ENCODE peak calls at places on chromosome 15, in four cellular contexts. One of them, this sample, is unnamed.

GRCh38 chr15:70710714-70711113 is 52.6 kb downstream of the UACA start:
- DNase-seq in astrocyte: no peak
- DNase-seq in fibroblast of lung: no peak
- DNase-seq in epithelial cell of esophagus: no peak
- DNase-seq in this sample: no peak

GRCh38 chr15:69648775-69649735 is 196.4 kb downstream of the RPLP1 start:
- DNase-seq in astrocyte: no peak
- DNase-seq in fibroblast of lung: no peak
- DNase-seq in epithelial cell of esophagus: peak; percentile 47
- DNase-seq in this sample: no peak

GRCh38 chr15:55588070-55588817 is at the start of gene PYGO1:
- DNase-seq in astrocyte: peak; percentile 59
- DNase-seq in fibroblast of lung: peak; percentile 74
- DNase-seq in epithelial cell of esophagus: peak; percentile 44
- DNase-seq in this sample: no peak

GRCh38 chr15:58556028-58556361 is 124.2 kb downstream of the LIPC start:
- DNase-seq in astrocyte: no peak
- DNase-seq in fibroblast of lung: no peak
- DNase-seq in epithelial cell of esophagus: no peak
- DNase-seq in this sample: no peak

GRCh38 chr15:63939531-63940130 is 105.9 kb upstream of the HERC1 start:
- DNase-seq in astrocyte: peak; percentile 72
- DNase-seq in fibroblast of lung: peak; percentile 81
- DNase-seq in epithelial cell of esophagus: no peak
- DNase-seq in this sample: peak; percentile 71

GRCh38 chr15:33476076-33476475 is 165.3 kb downstream of the RYR3 start:
- DNase-seq in astrocyte: no peak
- DNase-seq in fibroblast of lung: no peak
- DNase-seq in epithelial cell of esophagus: peak; percentile 67
- DNase-seq in this sample: no peak

GRCh38 chr15:88605507-88606436 is 15.4 kb upstream of the AEN start:
- DNase-seq in astrocyte: no peak
- DNase-seq in fibroblast of lung: peak; percentile 37
- DNase-seq in epithelial cell of esophagus: peak; percentile 52
- DNase-seq in this sample: no peak

GRCh38 chr15:30923429-30923828 is 19.7 kb downstream of the FAN1 start:
- DNase-seq in astrocyte: no peak
- DNase-seq in fibroblast of lung: no peak
- DNase-seq in epithelial cell of esophagus: no peak
- DNase-seq in this sample: no peak

GRCh38 chr15:89199734-89200133 is 21.6 kb downstream of the RLBP1 start:
- DNase-seq in astrocyte: no peak
- DNase-seq in fibroblast of lung: no peak
- DNase-seq in epithelial cell of esophagus: no peak
- DNase-seq in this sample: no peak

GRCh38 chr15:27638950-27639349 is 460.2 kb downstream of the OCA2 start:
- DNase-seq in astrocyte: no peak
- DNase-seq in fibroblast of lung: no peak
- DNase-seq in epithelial cell of esophagus: no peak
- DNase-seq in this sample: no peak

GRCh38 chr15:85415779-85416178 is 35.4 kb downstream of the AKAP13 start:
- DNase-seq in astrocyte: no peak
- DNase-seq in fibroblast of lung: no peak
- DNase-seq in epithelial cell of esophagus: no peak
- DNase-seq in this sample: no peak

GRCh38 chr15:58472821-58473581 is 41.2 kb downstream of the LIPC start:
- DNase-seq in astrocyte: peak; percentile 48
- DNase-seq in fibroblast of lung: peak; percentile 53
- DNase-seq in epithelial cell of esophagus: peak; percentile 83
- DNase-seq in this sample: no peak

GRCh38 chr15:92747047-92747446 is 91.5 kb upstream of the FAM174B start:
- DNase-seq in astrocyte: no peak
- DNase-seq in fibroblast of lung: no peak
- DNase-seq in epithelial cell of esophagus: no peak
- DNase-seq in this sample: no peak

GRCh38 chr15:28022181-28022580 is 76.9 kb downstream of the OCA2 start:
- DNase-seq in astrocyte: no peak
- DNase-seq in fibroblast of lung: no peak
- DNase-seq in epithelial cell of esophagus: no peak
- DNase-seq in this sample: no peak

GRCh38 chr15:61038387-61038786 is 190.7 kb downstream of the RORA start:
- DNase-seq in astrocyte: no peak
- DNase-seq in fibroblast of lung: no peak
- DNase-seq in epithelial cell of esophagus: peak; percentile 26
- DNase-seq in this sample: no peak

GRCh38 chr15:57684491-57685184 is 21.9 kb upstream of the POLR2M start:
- DNase-seq in astrocyte: no peak
- DNase-seq in fibroblast of lung: no peak
- DNase-seq in epithelial cell of esophagus: no peak
- DNase-seq in this sample: no peak

GRCh38 chr15:84741151-84741550 is 7.2 kb upstream of the ZNF592 start:
- DNase-seq in astrocyte: no peak
- DNase-seq in fibroblast of lung: no peak
- DNase-seq in epithelial cell of esophagus: no peak
- DNase-seq in this sample: no peak

GRCh38 chr15:22884344-22884743 is 45.9 kb downstream of the NIPA2 start:
- DNase-seq in astrocyte: no peak
- DNase-seq in fibroblast of lung: no peak
- DNase-seq in epithelial cell of esophagus: no peak
- DNase-seq in this sample: no peak

GRCh38 chr15:94293411-94294402 is 62.3 kb downstream of the MCTP2 start:
- DNase-seq in astrocyte: peak; percentile 37
- DNase-seq in fibroblast of lung: peak; percentile 36
- DNase-seq in epithelial cell of esophagus: no peak
- DNase-seq in this sample: no peak

GRCh38 chr15:68103603-68104002 is 49.5 kb downstream of the PIAS1 start:
- DNase-seq in astrocyte: no peak
- DNase-seq in fibroblast of lung: no peak
- DNase-seq in epithelial cell of esophagus: no peak
- DNase-seq in this sample: no peak

GRCh38 chr15:23859008-23859407 is 171.9 kb upstream of the NDN start:
- DNase-seq in astrocyte: no peak
- DNase-seq in fibroblast of lung: no peak
- DNase-seq in epithelial cell of esophagus: no peak
- DNase-seq in this sample: no peak

GRCh38 chr15:20341901-20342605 is 199.5 kb downstream of the GOLGA6L6 start:
- DNase-seq in astrocyte: no peak
- DNase-seq in fibroblast of lung: no peak
- DNase-seq in epithelial cell of esophagus: peak; percentile 41
- DNase-seq in this sample: no peak

GRCh38 chr15:90705212-90705611 is 11.9 kb upstream of the BLM start:
- DNase-seq in astrocyte: no peak
- DNase-seq in fibroblast of lung: no peak
- DNase-seq in epithelial cell of esophagus: no peak
- DNase-seq in this sample: no peak

GRCh38 chr15:58282060-58282708 is 144.0 kb downstream of the AQP9 start:
- DNase-seq in astrocyte: no peak
- DNase-seq in fibroblast of lung: no peak
- DNase-seq in epithelial cell of esophagus: no peak
- DNase-seq in this sample: no peak

GRCh38 chr15:49239105-49239504 is 69.1 kb downstream of the GALK2 start:
- DNase-seq in astrocyte: no peak
- DNase-seq in fibroblast of lung: peak; percentile 45
- DNase-seq in epithelial cell of esophagus: no peak
- DNase-seq in this sample: no peak

GRCh38 chr15:49865925-49866757 is 245.3 kb downstream of the DTWD1 start:
- DNase-seq in astrocyte: no peak
- DNase-seq in fibroblast of lung: no peak
- DNase-seq in epithelial cell of esophagus: peak; percentile 91
- DNase-seq in this sample: no peak

GRCh38 chr15:31360158-31360561 is 33.5 kb downstream of the KLF13 start:
- DNase-seq in astrocyte: no peak
- DNase-seq in fibroblast of lung: no peak
- DNase-seq in epithelial cell of esophagus: no peak
- DNase-seq in this sample: no peak

GRCh38 chr15:49115062-49115461 is 40.3 kb downstream of the COPS2 start:
- DNase-seq in astrocyte: no peak
- DNase-seq in fibroblast of lung: no peak
- DNase-seq in epithelial cell of esophagus: no peak
- DNase-seq in this sample: no peak

GRCh38 chr15:22933641-22934061 is 46.5 kb downstream of the CYFIP1 start:
- DNase-seq in astrocyte: peak; percentile 46
- DNase-seq in fibroblast of lung: peak; percentile 52
- DNase-seq in epithelial cell of esophagus: peak; percentile 52
- DNase-seq in this sample: no peak

GRCh38 chr15:34905047-34905446 is 64.5 kb downstream of the AQR start:
- DNase-seq in astrocyte: no peak
- DNase-seq in fibroblast of lung: no peak
- DNase-seq in epithelial cell of esophagus: no peak
- DNase-seq in this sample: no peak

GRCh38 chr15:44706946-44707636 is 4.0 kb downstream of the PATL2 start:
- DNase-seq in astrocyte: no peak
- DNase-seq in fibroblast of lung: no peak
- DNase-seq in epithelial cell of esophagus: peak; percentile 86
- DNase-seq in this sample: no peak

GRCh38 chr15:63041402-63041977 is 1.1 kb upstream of the TPM1 start:
- DNase-seq in astrocyte: no peak
- DNase-seq in fibroblast of lung: no peak
- DNase-seq in epithelial cell of esophagus: no peak
- DNase-seq in this sample: no peak

GRCh38 chr15:74302821-74303359 is 64.6 kb downstream of the CYP11A1 start:
- DNase-seq in astrocyte: no peak
- DNase-seq in fibroblast of lung: no peak
- DNase-seq in epithelial cell of esophagus: peak; percentile 48
- DNase-seq in this sample: no peak
- H3K4me3 ChIP-seq in astrocyte: no peak overlapping the region
- H3K4me3 ChIP-seq in fibroblast of lung: no peak overlapping the region
- H3K4me3 ChIP-seq in epithelial cell of esophagus: no peak overlapping the region
- H3K4me3 ChIP-seq in this sample: no peak overlapping the region

GRCh38 chr15:78937132-78937739 is 7.6 kb downstream of the CTSH start:
- DNase-seq in astrocyte: no peak
- DNase-seq in fibroblast of lung: no peak
- DNase-seq in epithelial cell of esophagus: no peak
- DNase-seq in this sample: no peak
- TF ChIP-seq CTCF in astrocyte: no peak
- TF ChIP-seq CTCF in fibroblast of lung: no peak
- TF ChIP-seq CTCF in epithelial cell of esophagus: no peak
- TF ChIP-seq CTCF in this sample: no peak

GRCh38 chr15:95326689-95327525 is 1003.6 kb upstream of the NR2F2 start:
- DNase-seq in astrocyte: no peak
- DNase-seq in fibroblast of lung: no peak
- DNase-seq in epithelial cell of esophagus: peak; percentile 15
- DNase-seq in this sample: no peak

GRCh38 chr15:95323798-95324197 is 1006.7 kb upstream of the NR2F2 start:
- DNase-seq in astrocyte: no peak
- DNase-seq in fibroblast of lung: no peak
- DNase-seq in epithelial cell of esophagus: peak; percentile 26
- DNase-seq in this sample: no peak

GRCh38 chr15:95327661-95328060 is 1002.8 kb upstream of the NR2F2 start:
- DNase-seq in astrocyte: no peak
- DNase-seq in fibroblast of lung: no peak
- DNase-seq in epithelial cell of esophagus: no peak
- DNase-seq in this sample: no peak

GRCh38 chr15:95324596-95325135 is 1005.8 kb upstream of the NR2F2 start:
- DNase-seq in astrocyte: no peak
- DNase-seq in fibroblast of lung: no peak
- DNase-seq in epithelial cell of esophagus: no peak
- DNase-seq in this sample: no peak

GRCh38 chr15:95325763-95326688 is 1004.5 kb upstream of the NR2F2 start:
- DNase-seq in astrocyte: peak; percentile 17
- DNase-seq in fibroblast of lung: peak; percentile 25
- DNase-seq in epithelial cell of esophagus: no peak
- DNase-seq in this sample: no peak
- H3K4me3 ChIP-seq in astrocyte: peak overlapping the region; percentile 65
- H3K4me3 ChIP-seq in fibroblast of lung: no peak overlapping the region
- H3K4me3 ChIP-seq in epithelial cell of esophagus: peak overlapping the region; percentile 10
- H3K4me3 ChIP-seq in this sample: peak overlapping the region; percentile 32

DNA sequence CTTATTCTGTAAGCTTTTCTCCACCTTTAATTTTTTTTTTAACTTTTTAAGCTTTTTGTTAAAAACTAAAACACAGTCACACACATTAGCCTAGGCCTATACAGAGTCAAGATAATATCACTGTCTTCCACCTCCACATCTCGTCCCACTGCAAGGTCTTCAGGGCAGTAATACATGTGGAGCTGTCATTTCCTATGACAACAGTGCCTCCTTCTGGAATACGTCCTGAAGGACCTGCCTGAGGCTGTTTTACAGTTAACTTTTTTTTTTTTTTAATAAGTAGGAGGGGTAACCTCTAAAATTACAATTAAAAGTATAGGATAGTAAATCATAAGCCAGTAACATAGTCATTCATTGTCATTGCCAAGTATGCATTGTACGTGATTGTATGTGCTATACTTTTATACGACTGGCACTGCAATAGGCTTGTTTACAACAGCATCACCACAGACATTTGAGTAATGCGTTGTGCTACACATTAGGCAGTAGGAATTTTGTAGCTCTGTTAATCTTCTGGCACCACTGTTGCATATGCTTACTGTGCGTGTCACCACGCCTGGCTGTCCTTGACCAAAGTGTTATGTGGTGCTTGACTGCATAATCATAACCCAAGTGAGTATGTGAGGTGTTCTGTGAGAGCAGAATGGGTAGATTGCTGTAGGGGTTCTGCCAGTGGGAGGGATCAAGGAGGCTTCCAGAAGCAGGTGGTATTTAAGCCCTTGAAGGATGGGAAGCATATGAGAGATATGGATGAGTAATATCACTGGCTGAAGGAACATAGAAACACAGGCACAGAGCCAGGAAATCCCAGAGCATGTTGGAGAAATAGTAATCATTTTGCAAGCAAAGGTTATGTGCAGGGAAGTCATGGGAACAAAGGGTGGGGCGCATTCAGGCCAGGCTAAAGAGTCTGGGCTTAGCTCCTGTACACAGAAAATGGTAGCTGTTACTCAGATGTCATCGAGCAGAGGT is 18.3 kb downstream of the FBXO22 start:
- DNase-seq in astrocyte: peak; percentile 51
- DNase-seq in fibroblast of lung: peak; percentile 60
- DNase-seq in epithelial cell of esophagus: peak; percentile 90
- DNase-seq in this sample: no peak
- TF ChIP-seq CTCF in astrocyte: peak; percentile 28
- TF ChIP-seq CTCF in fibroblast of lung: peak; percentile 28
- TF ChIP-seq CTCF in epithelial cell of esophagus: peak; percentile 30
- TF ChIP-seq CTCF in this sample: peak; percentile 35

GRCh38 chr15:83652606-83653204 is 1.2 kb upstream of the ADAMTSL3 start:
- DNase-seq in astrocyte: no peak
- DNase-seq in fibroblast of lung: no peak
- DNase-seq in epithelial cell of esophagus: no peak
- DNase-seq in this sample: no peak
- H3K4me3 ChIP-seq in astrocyte: no peak overlapping the region
- H3K4me3 ChIP-seq in fibroblast of lung: no peak overlapping the region
- H3K4me3 ChIP-seq in epithelial cell of esophagus: no peak overlapping the region
- H3K4me3 ChIP-seq in this sample: no peak overlapping the region

DNA sequence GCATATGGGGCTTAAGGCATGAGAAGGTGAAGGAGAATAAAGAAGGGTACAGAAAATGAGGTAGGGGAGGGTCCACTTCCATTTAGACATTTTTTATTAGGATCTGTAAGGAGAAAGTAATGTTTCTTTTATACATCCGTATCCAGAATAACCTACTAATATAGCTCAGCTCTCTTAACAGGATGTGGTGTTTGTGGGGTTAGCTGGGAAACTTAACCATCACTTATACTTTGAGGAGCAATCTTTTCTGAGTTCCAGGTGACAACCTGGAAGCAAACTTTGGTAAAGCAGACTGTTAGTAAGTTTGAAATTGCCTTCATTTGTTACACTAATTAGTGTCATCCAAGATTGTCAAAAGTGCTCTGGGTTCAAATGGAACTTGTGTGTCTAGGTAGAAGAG is 36.6 kb downstream of the BUB1B start:
- DNase-seq in astrocyte: no peak
- DNase-seq in fibroblast of lung: no peak
- DNase-seq in epithelial cell of esophagus: no peak
- DNase-seq in this sample: no peak
- TF ChIP-seq CTCF in astrocyte: no peak
- TF ChIP-seq CTCF in fibroblast of lung: no peak
- TF ChIP-seq CTCF in epithelial cell of esophagus: no peak
- TF ChIP-seq CTCF in this sample: no peak

This sample was measured in BJ.